ENCODE peak calls at places on chromosomes 4 and X, in nine cellular contexts. One of them, this sample, is unnamed.

GRCh38 chr4:123366144-123366748 is 30.3 kb upstream of the SPRY1 start:
- DNase-seq in psoas muscle: no peak
- DNase-seq in aorta: no peak
- DNase-seq in Peyer's patch: no peak
- DNase-seq in heart right ventricle: no peak
- DNase-seq in GM23338: no peak
- DNase-seq in CD4-positive, alpha-beta T cell: no peak
- DNase-seq in ascending aorta: no peak
- DNase-seq in prostate gland: no peak
- DNase-seq in this sample: no peak

GRCh38 chr4:107183155-107183774 is 147.2 kb upstream of the DKK2 start:
- DNase-seq in psoas muscle: no peak
- DNase-seq in aorta: no peak
- DNase-seq in Peyer's patch: no peak
- DNase-seq in heart right ventricle: peak; percentile 17
- DNase-seq in GM23338: peak; percentile 85
- DNase-seq in CD4-positive, alpha-beta T cell: no peak
- DNase-seq in ascending aorta: no peak
- DNase-seq in prostate gland: peak; percentile 6
- DNase-seq in this sample: no peak

GRCh38 chr4:143336828-143337599 is at the start of gene GAB1:
- DNase-seq in psoas muscle: peak; percentile 88
- DNase-seq in aorta: peak; percentile 88
- DNase-seq in Peyer's patch: peak; percentile 25
- DNase-seq in heart right ventricle: peak; percentile 82
- DNase-seq in GM23338: peak; percentile 91
- DNase-seq in CD4-positive, alpha-beta T cell: no peak
- DNase-seq in ascending aorta: no peak
- DNase-seq in prostate gland: peak; percentile 68
- DNase-seq in this sample: peak; percentile 76

GRCh38 chrX:66622209-66622608 is 16.7 kb downstream of the EDA2R start:
- DNase-seq in psoas muscle: no peak
- DNase-seq in aorta: no peak
- DNase-seq in Peyer's patch: no peak
- DNase-seq in heart right ventricle: no peak
- DNase-seq in GM23338: no peak
- DNase-seq in CD4-positive, alpha-beta T cell: no peak
- DNase-seq in ascending aorta: no peak
- DNase-seq in prostate gland: no peak
- DNase-seq in this sample: no peak

GRCh38 chr4:43014266-43014665 is 121.8 kb downstream of the GRXCR1 start:
- DNase-seq in psoas muscle: no peak
- DNase-seq in aorta: no peak
- DNase-seq in Peyer's patch: no peak
- DNase-seq in heart right ventricle: no peak
- DNase-seq in GM23338: no peak
- DNase-seq in CD4-positive, alpha-beta T cell: no peak
- DNase-seq in ascending aorta: no peak
- DNase-seq in prostate gland: no peak
- DNase-seq in this sample: no peak

GRCh38 chr4:8403981-8404380 is 36.5 kb downstream of the ACOX3 start:
- DNase-seq in psoas muscle: peak; percentile 45
- DNase-seq in aorta: no peak
- DNase-seq in Peyer's patch: no peak
- DNase-seq in heart right ventricle: no peak
- DNase-seq in GM23338: no peak
- DNase-seq in CD4-positive, alpha-beta T cell: no peak
- DNase-seq in ascending aorta: no peak
- DNase-seq in prostate gland: no peak
- DNase-seq in this sample: no peak

GRCh38 chr4:112361181-112361791 is 64.1 kb downstream of the ALPK1 start:
- DNase-seq in psoas muscle: no peak
- DNase-seq in aorta: no peak
- DNase-seq in Peyer's patch: no peak
- DNase-seq in heart right ventricle: no peak
- DNase-seq in GM23338: peak; percentile 88
- DNase-seq in CD4-positive, alpha-beta T cell: no peak
- DNase-seq in ascending aorta: no peak
- DNase-seq in prostate gland: no peak
- DNase-seq in this sample: no peak

GRCh38 chr4:113756005-113756410 is 5.5 kb downstream of the CAMK2D start:
- DNase-seq in psoas muscle: no peak
- DNase-seq in aorta: no peak
- DNase-seq in Peyer's patch: no peak
- DNase-seq in heart right ventricle: no peak
- DNase-seq in GM23338: peak; percentile 11
- DNase-seq in CD4-positive, alpha-beta T cell: no peak
- DNase-seq in ascending aorta: no peak
- DNase-seq in prostate gland: no peak
- DNase-seq in this sample: no peak

GRCh38 chr4:17066972-17067371 is 168.5 kb upstream of the LDB2 start:
- DNase-seq in psoas muscle: no peak
- DNase-seq in aorta: peak; percentile 47
- DNase-seq in Peyer's patch: no peak
- DNase-seq in heart right ventricle: no peak
- DNase-seq in GM23338: no peak
- DNase-seq in CD4-positive, alpha-beta T cell: no peak
- DNase-seq in ascending aorta: peak; percentile 14
- DNase-seq in prostate gland: no peak
- DNase-seq in this sample: no peak

GRCh38 chr4:73864973-73865372 is 4.2 kb upstream of the CXCL1 start:
- DNase-seq in psoas muscle: no peak
- DNase-seq in aorta: no peak
- DNase-seq in Peyer's patch: no peak
- DNase-seq in heart right ventricle: no peak
- DNase-seq in GM23338: no peak
- DNase-seq in CD4-positive, alpha-beta T cell: no peak
- DNase-seq in ascending aorta: no peak
- DNase-seq in prostate gland: no peak
- DNase-seq in this sample: no peak

GRCh38 chr4:181085584-181085983 is 1157.6 kb upstream of the TENM3 start:
- DNase-seq in psoas muscle: no peak
- DNase-seq in aorta: no peak
- DNase-seq in Peyer's patch: no peak
- DNase-seq in heart right ventricle: no peak
- DNase-seq in GM23338: no peak
- DNase-seq in CD4-positive, alpha-beta T cell: no peak
- DNase-seq in ascending aorta: no peak
- DNase-seq in prostate gland: no peak
- DNase-seq in this sample: no peak

GRCh38 chr4:83252782-83253405 is 31.7 kb downstream of the COQ2 start:
- DNase-seq in psoas muscle: no peak
- DNase-seq in aorta: peak; percentile 65
- DNase-seq in Peyer's patch: peak; percentile 83
- DNase-seq in heart right ventricle: peak; percentile 58
- DNase-seq in GM23338: peak; percentile 90
- DNase-seq in CD4-positive, alpha-beta T cell: peak; percentile 60
- DNase-seq in ascending aorta: no peak
- DNase-seq in prostate gland: peak; percentile 59
- DNase-seq in this sample: peak; percentile 11

GRCh38 chr4:84482564-84483563 is 16.2 kb downstream of the NKX6-1 start:
- DNase-seq in psoas muscle: no peak
- DNase-seq in aorta: peak; percentile 56
- DNase-seq in Peyer's patch: no peak
- DNase-seq in heart right ventricle: no peak
- DNase-seq in GM23338: peak; percentile 94
- DNase-seq in CD4-positive, alpha-beta T cell: no peak
- DNase-seq in ascending aorta: no peak
- DNase-seq in prostate gland: no peak
- DNase-seq in this sample: no peak

DNA sequence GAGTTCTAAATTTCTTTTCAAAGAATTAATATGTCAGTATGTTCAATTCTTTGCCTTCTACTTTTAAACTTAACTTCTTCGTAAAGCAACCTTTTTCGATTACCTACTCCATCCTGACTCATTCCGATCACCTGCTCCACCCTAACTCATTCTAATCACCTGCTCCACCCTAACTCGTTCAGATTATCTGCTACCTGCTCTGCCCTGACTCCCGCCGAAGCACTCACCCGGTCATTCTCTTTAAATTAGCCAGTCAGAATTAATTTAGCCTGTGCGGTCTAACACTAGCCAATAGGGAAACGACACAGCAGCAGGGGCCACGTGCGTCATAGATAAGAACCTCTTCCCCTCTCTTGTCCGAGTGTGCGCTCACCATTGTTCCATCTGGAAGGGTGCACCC is 60.1 kb upstream of the SH3RF1 start:
- DNase-seq in psoas muscle: no peak
- DNase-seq in aorta: no peak
- DNase-seq in Peyer's patch: no peak
- DNase-seq in heart right ventricle: no peak
- DNase-seq in GM23338: no peak
- DNase-seq in CD4-positive, alpha-beta T cell: no peak
- DNase-seq in ascending aorta: no peak
- DNase-seq in prostate gland: no peak
- DNase-seq in this sample: no peak
- H3K27ac ChIP-seq in psoas muscle: no peak overlapping the region
- H3K27ac ChIP-seq in aorta: no peak overlapping the region
- H3K27ac ChIP-seq in Peyer's patch: no peak overlapping the region
- H3K27ac ChIP-seq in heart right ventricle: no peak overlapping the region
- H3K27ac ChIP-seq in GM23338: no peak overlapping the region
- H3K27ac ChIP-seq in CD4-positive, alpha-beta T cell: no peak overlapping the region
- H3K27ac ChIP-seq in ascending aorta: no peak overlapping the region
- H3K27ac ChIP-seq in prostate gland: no peak overlapping the region
- H3K27ac ChIP-seq in this sample: no peak overlapping the region

DNA sequence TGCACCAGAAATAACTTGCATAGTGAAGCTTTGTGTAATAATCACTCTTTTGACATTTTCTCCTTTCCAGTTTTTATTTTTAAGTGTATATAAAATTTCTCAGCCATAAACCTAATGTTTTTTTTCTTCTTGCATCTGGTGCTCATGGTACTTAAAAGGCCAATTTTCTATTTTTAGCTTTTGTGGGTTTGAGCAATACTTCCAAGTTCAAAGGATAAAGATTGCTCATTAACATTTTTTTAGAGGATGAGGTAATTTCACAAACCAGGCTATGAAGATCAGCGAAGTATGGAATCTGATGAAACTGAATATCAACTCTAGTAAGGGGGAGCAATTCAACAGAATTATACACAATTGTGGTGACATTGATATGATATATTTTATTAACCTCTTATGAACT is 25.8 kb upstream of the KLHL34 start:
- DNase-seq in psoas muscle: no peak
- DNase-seq in aorta: no peak
- DNase-seq in Peyer's patch: no peak
- DNase-seq in heart right ventricle: no peak
- DNase-seq in GM23338: no peak
- DNase-seq in CD4-positive, alpha-beta T cell: no peak
- DNase-seq in ascending aorta: no peak
- DNase-seq in prostate gland: no peak
- DNase-seq in this sample: no peak
- H3K27ac ChIP-seq in psoas muscle: no peak overlapping the region
- H3K27ac ChIP-seq in aorta: no peak overlapping the region
- H3K27ac ChIP-seq in Peyer's patch: no peak overlapping the region
- H3K27ac ChIP-seq in heart right ventricle: no peak overlapping the region
- H3K27ac ChIP-seq in GM23338: no peak overlapping the region
- H3K27ac ChIP-seq in CD4-positive, alpha-beta T cell: no peak overlapping the region
- H3K27ac ChIP-seq in ascending aorta: no peak overlapping the region
- H3K27ac ChIP-seq in prostate gland: no peak overlapping the region
- H3K27ac ChIP-seq in this sample: no peak overlapping the region

DNA sequence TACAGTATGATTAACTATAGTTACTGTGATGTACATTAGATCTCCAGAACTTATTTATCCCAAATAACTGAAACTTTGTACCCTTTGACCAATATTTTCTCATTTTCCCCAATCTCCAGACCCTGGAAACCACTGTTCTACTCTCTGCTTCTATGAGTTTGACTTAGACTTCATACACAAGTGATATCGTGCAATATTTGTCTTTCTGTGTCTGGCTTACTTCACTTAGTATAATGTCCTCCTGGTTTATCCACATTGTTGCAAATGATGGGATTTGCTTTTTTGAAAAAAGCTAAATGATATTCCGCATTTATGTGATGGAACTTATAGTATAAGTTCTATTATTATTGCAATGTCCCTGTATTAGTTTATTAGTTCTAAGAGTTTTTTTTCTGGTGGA is 81.8 kb upstream of the SOD3 start:
- DNase-seq in psoas muscle: no peak
- DNase-seq in aorta: no peak
- DNase-seq in Peyer's patch: no peak
- DNase-seq in heart right ventricle: no peak
- DNase-seq in GM23338: no peak
- DNase-seq in CD4-positive, alpha-beta T cell: no peak
- DNase-seq in ascending aorta: no peak
- DNase-seq in prostate gland: no peak
- DNase-seq in this sample: no peak
- H3K27ac ChIP-seq in psoas muscle: no peak overlapping the region
- H3K27ac ChIP-seq in aorta: no peak overlapping the region
- H3K27ac ChIP-seq in Peyer's patch: no peak overlapping the region
- H3K27ac ChIP-seq in heart right ventricle: no peak overlapping the region
- H3K27ac ChIP-seq in GM23338: no peak overlapping the region
- H3K27ac ChIP-seq in CD4-positive, alpha-beta T cell: no peak overlapping the region
- H3K27ac ChIP-seq in ascending aorta: no peak overlapping the region
- H3K27ac ChIP-seq in prostate gland: no peak overlapping the region
- H3K27ac ChIP-seq in this sample: no peak overlapping the region

GRCh38 chr4:118340109-118340508 is 12.7 kb downstream of the PRSS12 start:
- DNase-seq in psoas muscle: no peak
- DNase-seq in aorta: no peak
- DNase-seq in Peyer's patch: no peak
- DNase-seq in heart right ventricle: no peak
- DNase-seq in GM23338: peak; percentile 15
- DNase-seq in CD4-positive, alpha-beta T cell: no peak
- DNase-seq in ascending aorta: no peak
- DNase-seq in prostate gland: no peak
- DNase-seq in this sample: no peak

GRCh38 chr4:118337954-118338353 is 14.8 kb downstream of the PRSS12 start:
- DNase-seq in psoas muscle: no peak
- DNase-seq in aorta: no peak
- DNase-seq in Peyer's patch: no peak
- DNase-seq in heart right ventricle: no peak
- DNase-seq in GM23338: peak; percentile 17
- DNase-seq in CD4-positive, alpha-beta T cell: no peak
- DNase-seq in ascending aorta: no peak
- DNase-seq in prostate gland: no peak
- DNase-seq in this sample: no peak

GRCh38 chr4:118335774-118336173 is 17.0 kb downstream of the PRSS12 start:
- DNase-seq in psoas muscle: no peak
- DNase-seq in aorta: no peak
- DNase-seq in Peyer's patch: no peak
- DNase-seq in heart right ventricle: no peak
- DNase-seq in GM23338: no peak
- DNase-seq in CD4-positive, alpha-beta T cell: no peak
- DNase-seq in ascending aorta: no peak
- DNase-seq in prostate gland: no peak
- DNase-seq in this sample: no peak

GRCh38 chr4:118338981-118339765 is 13.6 kb downstream of the PRSS12 start:
- DNase-seq in psoas muscle: no peak
- DNase-seq in aorta: no peak
- DNase-seq in Peyer's patch: no peak
- DNase-seq in heart right ventricle: no peak
- DNase-seq in GM23338: no peak
- DNase-seq in CD4-positive, alpha-beta T cell: no peak
- DNase-seq in ascending aorta: no peak
- DNase-seq in prostate gland: no peak
- DNase-seq in this sample: no peak

DNA sequence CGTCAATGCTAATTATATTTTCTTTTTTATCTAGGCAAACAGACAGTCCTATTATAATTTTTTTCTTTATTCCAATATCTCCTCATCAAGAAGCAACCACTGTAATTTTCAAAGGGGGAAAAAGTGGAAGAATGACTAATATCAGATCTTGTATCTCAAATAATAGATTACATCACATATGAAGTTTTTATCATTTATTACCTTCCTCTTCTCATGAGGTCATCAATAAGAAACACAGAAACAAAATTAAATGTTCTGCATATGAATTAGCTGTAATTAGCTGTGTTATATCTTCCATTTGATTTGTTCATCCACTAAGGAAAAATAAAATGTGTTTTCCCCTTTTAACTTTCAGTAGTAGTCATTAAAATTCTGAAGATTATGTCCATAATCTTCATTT is 14.3 kb downstream of the PRSS12 start:
- DNase-seq in psoas muscle: no peak
- DNase-seq in aorta: no peak
- DNase-seq in Peyer's patch: no peak
- DNase-seq in heart right ventricle: no peak
- DNase-seq in GM23338: no peak
- DNase-seq in CD4-positive, alpha-beta T cell: no peak
- DNase-seq in ascending aorta: no peak
- DNase-seq in prostate gland: no peak
- DNase-seq in this sample: no peak
- H3K27ac ChIP-seq in psoas muscle: no peak overlapping the region
- H3K27ac ChIP-seq in aorta: no peak overlapping the region
- H3K27ac ChIP-seq in Peyer's patch: no peak overlapping the region
- H3K27ac ChIP-seq in heart right ventricle: no peak overlapping the region
- H3K27ac ChIP-seq in GM23338: no peak overlapping the region
- H3K27ac ChIP-seq in CD4-positive, alpha-beta T cell: no peak overlapping the region
- H3K27ac ChIP-seq in ascending aorta: no peak overlapping the region
- H3K27ac ChIP-seq in prostate gland: no peak overlapping the region
- H3K27ac ChIP-seq in this sample: no peak overlapping the region